ENCODE peak calls at places on chromosome 6, in ten cellular contexts. W, H, L, Q, N, A, R, Y, T and S are unnamed samples.

GRCh38 chr6:22436134-22436533 is 133.2 kb upstream of the HDGFL1 start:
- DNase-seq in L (no peak), W (peak), R (no peak), N (peak), H (no peak), A (no peak), Q (no peak), Y (no peak), T (no peak), S (no peak)

GRCh38 chr6:3135668-3136297 is 17.3 kb downstream of the BPHL start:
- DNase-seq in W (no peak), Y (no peak), L (peak), R (no peak), T (no peak), A (no peak), N (no peak), H (peak), Q (peak), S (peak)

GRCh38 chr6:19723533-19723932 is 113.6 kb upstream of the ID4 start:
- DNase-seq in W (peak), T (no peak), R (no peak), H (no peak), Y (peak), L (peak), N (peak), Q (no peak), A (peak), S (no peak)

GRCh38 chr6:109896333-109896732 is 81.8 kb upstream of the GPR6 start:
- DNase-seq in N (no peak), Q (no peak), R (no peak), H (no peak), L (no peak), Y (no peak), A (peak), W (no peak), T (no peak), S (no peak)

GRCh38 chr6:91081452-91082067 is 494.7 kb upstream of the MAP3K7 start:
- DNase-seq in N (peak), L (peak), W (peak), H (no peak), A (peak), T (peak), Q (no peak), Y (peak), R (peak), S (no peak)

GRCh38 chr6:88298446-88298845 is 132.3 kb upstream of the CNR1 start:
- DNase-seq in Y (no peak), L (no peak), A (no peak), R (peak), N (no peak), H (no peak), T (no peak), W (no peak), Q (no peak), S (no peak)

GRCh38 chr6:41682497-41682961 is 44.3 kb downstream of the MDFI start:
- DNase-seq in Y (no peak), R (no peak), W (no peak), T (no peak), L (peak), H (peak), Q (no peak), N (no peak), A (no peak), S (peak)

GRCh38 chr6:25601797-25602679 is 50.0 kb upstream of the SCGN start:
- DNase-seq in Y (peak), Q (no peak), H (no peak), A (peak), N (peak), T (peak), W (peak), R (peak), L (peak), S (no peak)

GRCh38 chr6:143609501-143609900 is 68.3 kb upstream of the PHACTR2 start:
- DNase-seq in R (no peak), A (no peak), Y (no peak), N (no peak), Q (no peak), L (no peak), T (no peak), W (no peak), H (no peak), S (no peak)

GRCh38 chr6:46894429-46894828 is 27.3 kb downstream of the ADGRF5 start:
- DNase-seq in Y (no peak), T (no peak), A (no peak), W (no peak), R (no peak), H (no peak), L (no peak), Q (no peak), N (no peak), S (no peak)

GRCh38 chr6:108559884-108560462 is 744 bp upstream of the FOXO3 start:
- DNase-seq in W (peak), T (peak), Q (peak), L (peak), H (peak), A (no peak), N (peak), Y (peak), R (peak), S (peak)

GRCh38 chr6:39881851-39882566 is 52.3 kb downstream of the MOCS1 start:
- DNase-seq in A (peak), W (no peak), Y (peak), T (no peak), Q (peak), R (peak), L (no peak), N (no peak), H (no peak), S (no peak)

GRCh38 chr6:7921582-7922199 is 11.1 kb upstream of the TXNDC5 start:
- DNase-seq in Y (no peak), Q (no peak), L (no peak), W (no peak), N (no peak), A (no peak), T (no peak), R (no peak), H (no peak), S (no peak)

GRCh38 chr6:90135672-90136071 is 161.0 kb downstream of the BACH2 start:
- DNase-seq in W (peak), A (no peak), T (no peak), L (no peak), N (peak), R (no peak), H (no peak), Y (no peak), Q (no peak), S (no peak)

GRCh38 chr6:73610444-73611275 is 43.1 kb downstream of the SLC17A5 start:
- DNase-seq in T (peak), R (peak), W (peak), L (peak), N (peak), A (no peak), Q (no peak), Y (peak), H (no peak), S (no peak)

GRCh38 chr6:135922170-135922569 is 70.7 kb downstream of the PDE7B start:
- DNase-seq in T (no peak), Y (peak), A (peak), L (peak), W (peak), R (peak), Q (no peak), H (no peak), N (peak), S (no peak)

GRCh38 chr6:130191376-130191702 is 31.4 kb downstream of the SAMD3 start:
- DNase-seq in L (no peak), R (no peak), H (no peak), Q (no peak), Y (no peak), T (no peak), W (no peak), A (no peak), N (no peak), S (no peak)

GRCh38 chr6:45577836-45578504 is 200.2 kb upstream of the SUPT3H start:
- DNase-seq in H (no peak), L (no peak), Q (no peak), N (no peak), Y (no peak), R (no peak), A (no peak), W (no peak), T (no peak), S (no peak)

GRCh38 chr6:32057966-32058365 is 19.8 kb downstream of the CYP21A2 start:
- DNase-seq in Q (no peak), N (no peak), H (no peak), W (no peak), T (no peak), A (no peak), L (no peak), Y (no peak), R (no peak), S (no peak)

GRCh38 chr6:109304284-109305015 is 77.8 kb downstream of the CD164 start:
- DNase-seq in H (no peak), A (no peak), L (peak), N (peak), Q (no peak), Y (no peak), R (no peak), T (no peak), W (no peak), S (peak)

GRCh38 chr6:109055771-109056235 is 38.8 kb downstream of the SESN1 start:
- DNase-seq in Y (no peak), A (no peak), N (peak), T (no peak), L (no peak), H (no peak), W (no peak), Q (no peak), R (no peak), S (no peak)

GRCh38 chr6:4903751-4904370 is 100.0 kb downstream of the RPP40 start:
- DNase-seq in Q (no peak), T (no peak), Y (no peak), N (no peak), R (no peak), H (no peak), L (no peak), A (no peak), W (no peak), S (no peak)

GRCh38 chr6:14915888-14916832 is 329.7 kb upstream of the JARID2 start:
- DNase-seq in H (no peak), Y (no peak), L (no peak), Q (no peak), R (no peak), A (no peak), N (no peak), T (no peak), W (no peak), S (no peak)

GRCh38 chr6:109879521-109879920 is 98.6 kb upstream of the GPR6 start:
- DNase-seq in L (no peak), R (no peak), N (no peak), W (no peak), A (no peak), Q (no peak), H (no peak), T (no peak), Y (no peak), S (no peak)

GRCh38 chr6:32885698-32886286 is 31.8 kb downstream of the PSMB9 start:
- DNase-seq in Y (peak), A (peak), L (peak), Q (no peak), R (peak), N (peak), H (no peak), T (peak), W (peak), S (no peak)

GRCh38 chr6:11460001-11460668 is 77.4 kb upstream of the TMEM170B start:
- DNase-seq in W (no peak), L (peak), R (no peak), Y (no peak), T (no peak), A (peak), Q (no peak), H (no peak), N (peak), S (no peak)

GRCh38 chr6:52739134-52739533 is 24.1 kb downstream of the GSTA2 start:
- DNase-seq in H (no peak), A (no peak), L (no peak), R (no peak), T (no peak), Q (no peak), N (no peak), W (no peak), Y (no peak), S (no peak)